ENCODE peak calls at places on chromosomes 11 and 22, in eight cellular contexts. Y is IMR-90; A is upper lobe of left lung; O is adrenal gland; F is left ventricle myocardium inferior; N is lung; X is CD8-positive, alpha-beta memory T cell; R is HCT116. S is an unnamed sample. For H3K27me3 and H3K4me1, the result is how much of the 10 kb centered on the place peaks cover.

GRCh38 chr22:26568207-26568706 is 21.7 kb downstream of the TPST2 start:
- DNase-seq in Y (peak), F (no peak), A (no peak), X (no peak), R (no peak), O (no peak), N (no peak), S (no peak)

GRCh38 chr11:133898031-133898769 is 52.9 kb upstream of the SPATA19 start:
- DNase-seq in O (no peak), N (no peak), F (no peak), X (no peak), R (no peak), A (no peak), Y (no peak), S (no peak)

GRCh38 chr11:121250843-121251242 is 41.7 kb upstream of the SC5D start:
- DNase-seq in F (no peak), X (no peak), O (no peak), R (no peak), Y (no peak), N (no peak), A (no peak), S (peak)

GRCh38 chr11:15327786-15328231 is 213.1 kb downstream of the INSC start:
- DNase-seq in X (no peak), Y (peak), A (no peak), N (peak), F (peak), R (peak), O (peak), S (peak)

GRCh38 chr11:126512741-126513715 is 157.5 kb downstream of the ST3GAL4 start:
- DNase-seq in Y (no peak), F (no peak), R (no peak), O (no peak), A (no peak), X (no peak), N (no peak), S (no peak)

GRCh38 chr11:83689062-83689461 is 402.9 kb upstream of the CCDC90B start:
- DNase-seq in O (no peak), A (no peak), F (no peak), Y (no peak), N (no peak), R (no peak), X (no peak), S (no peak)

GRCh38 chr11:69922015-69922595 is 102.9 kb upstream of the FGF3 start:
- DNase-seq in X (no peak), F (no peak), N (no peak), R (no peak), O (no peak), A (peak), Y (no peak), S (no peak)

GRCh38 chr22:30234786-30235470 is 11.6 kb downstream of the LIF start:
- DNase-seq in O (peak), A (no peak), Y (peak), X (no peak), N (peak), R (no peak), F (no peak), S (no peak)

GRCh38 chr11:20158597-20159257 is 1.5 kb downstream of the DBX1 start:
- DNase-seq in X (no peak), O (peak), N (peak), Y (peak), F (peak), A (peak), R (no peak), S (peak)

GRCh38 chr11:71447791-71448256 is 369 bp downstream of the DHCR7 start:
- DNase-seq in A (peak), Y (no peak), R (no peak), F (no peak), N (peak), X (peak), O (peak), S (peak)

GRCh38 chr22:50583294-50583865 is 731 bp upstream of the CHKB start:
- DNase-seq in R (no peak), O (no peak), Y (no peak), N (no peak), F (no peak), A (no peak), X (no peak), S (no peak)

GRCh38 chr11:112366777-112367176 is 106.1 kb upstream of the PLET1 start:
- DNase-seq in O (no peak), N (no peak), A (no peak), F (no peak), X (no peak), Y (peak), R (no peak), S (no peak)

GRCh38 chr22:27397948-27398330 is 403.6 kb downstream of the MN1 start:
- DNase-seq in Y (peak), X (no peak), F (peak), O (peak), A (no peak), N (peak), R (no peak), S (no peak)

GRCh38 chr22:21735198-21736083 is at the start of gene YPEL1:
- DNase-seq in X (peak), F (peak), O (peak), Y (peak), R (peak), N (peak), A (peak), S (peak)
- H3K27ac ChIP-seq in X (peak), F (peak), O (peak), Y (no peak), R (no peak), N (peak), A (peak), S (no peak)

GRCh38 chr11:67022341-67022933 is 497 bp upstream of the SYT12 start:
- DNase-seq in A (peak), Y (peak), F (no peak), O (peak), N (no peak), R (peak), X (no peak), S (peak)
- H3K27me3 ChIP-seq in A (under half), Y (under half), F (under half), O (under half), N (under half), R (under half), X (under half), S (under half)

DNA sequence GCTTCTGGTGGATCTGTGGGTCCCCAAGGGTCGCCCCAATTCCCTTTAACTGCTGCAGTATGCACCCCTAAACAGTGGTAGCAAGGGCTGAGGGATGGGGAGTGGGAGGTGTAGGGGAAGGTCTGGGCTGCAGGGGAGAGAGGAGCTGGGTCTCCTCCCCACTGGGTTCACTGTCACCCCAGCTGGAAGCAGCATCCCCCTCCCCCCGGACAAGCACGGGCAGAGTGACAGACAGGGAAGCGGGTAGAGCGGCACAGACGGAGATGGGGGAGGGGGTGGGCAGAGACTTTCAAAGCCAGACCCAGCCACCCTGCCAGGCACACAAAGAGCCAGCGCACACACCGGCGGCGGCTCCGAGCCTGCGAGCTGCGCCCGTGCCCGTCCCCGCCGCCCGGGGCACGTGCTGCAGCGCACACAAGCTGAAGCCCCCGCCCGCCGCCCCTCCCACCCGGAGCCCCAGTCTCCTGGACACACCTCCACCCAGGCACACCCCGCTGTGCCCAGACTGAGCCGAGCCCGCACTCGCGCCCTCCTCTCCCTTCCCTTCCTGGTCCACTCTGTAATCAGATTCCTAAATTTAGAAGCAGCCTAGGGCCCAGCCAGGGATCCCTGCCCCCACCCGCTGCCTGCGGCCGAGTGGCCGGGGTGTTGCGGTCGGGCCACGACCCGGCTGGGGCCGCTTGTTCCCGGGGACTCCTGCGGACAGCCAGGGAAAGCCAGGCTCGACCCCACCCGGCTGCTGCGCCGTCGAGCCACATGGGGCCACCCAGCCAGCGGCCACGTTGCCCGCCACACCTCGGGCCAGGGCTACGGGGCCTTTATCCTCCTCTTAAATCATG is 940 bp upstream of the RCOR2 start:
- DNase-seq in A (peak), Y (no peak), N (no peak), X (peak), O (peak), R (peak), F (peak), S (peak)
- H3K4me1 ChIP-seq in A (half or more), Y (under half), N (under half), X (under half), O (under half), R (under half), F (half or more), S (under half)

GRCh38 chr11:117091753-117092477 is 6.3 kb downstream of the SIK3 start:
- DNase-seq in X (no peak), Y (no peak), A (no peak), R (no peak), O (no peak), N (no peak), F (no peak), S (no peak)

GRCh38 chr11:117090111-117090706 is 8.0 kb downstream of the SIK3 start:
- DNase-seq in Y (no peak), A (no peak), X (no peak), O (no peak), F (no peak), N (no peak), R (peak), S (no peak)

GRCh38 chr11:117092951-117093590 is 5.2 kb downstream of the SIK3 start:
- DNase-seq in R (no peak), X (no peak), F (no peak), Y (no peak), O (no peak), A (no peak), N (no peak), S (no peak)

GRCh38 chr11:117087446-117087845 is 10.8 kb downstream of the SIK3 start:
- DNase-seq in O (no peak), X (no peak), Y (no peak), R (no peak), N (no peak), A (no peak), F (no peak), S (no peak)

DNA sequence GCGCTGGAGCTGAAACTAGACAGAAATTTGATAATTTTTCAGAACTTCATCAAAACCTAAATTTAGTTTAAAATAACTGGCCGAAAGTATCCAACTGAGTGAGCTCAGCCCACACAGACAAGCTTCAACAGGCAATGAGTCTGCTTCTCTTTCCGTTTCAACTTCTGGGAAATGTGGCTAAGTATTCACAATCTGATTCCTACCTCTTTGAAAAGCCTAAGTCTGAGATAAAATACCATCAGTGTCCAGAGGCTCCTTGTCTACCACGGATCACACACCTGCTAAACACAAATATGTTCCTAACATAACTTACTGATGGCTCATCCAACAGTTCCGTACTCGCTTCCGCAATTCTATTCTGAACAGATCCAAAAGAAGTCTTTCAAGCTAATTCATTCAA is 8.5 kb downstream of the SIK3 start:
- DNase-seq in N (no peak), Y (no peak), X (no peak), O (no peak), F (no peak), A (no peak), R (peak), S (no peak)
- H3K27ac ChIP-seq in N (no peak), Y (no peak), X (no peak), O (no peak), F (no peak), A (no peak), R (peak), S (no peak)

GRCh38 chr11:282630-283360 is 4.6 kb downstream of the NLRP6 start:
- DNase-seq in A (no peak), Y (no peak), R (no peak), N (no peak), X (no peak), O (no peak), F (no peak), S (peak)
- H3K27me3 ChIP-seq in A (under half), Y (half or more), R (under half), N (under half), X (under half), O (under half), F (half or more), S (under half)

GRCh38 chr11:46661836-46662235 is 38.6 kb downstream of the ARHGAP1 start:
- DNase-seq in O (no peak), F (no peak), A (no peak), N (no peak), Y (no peak), X (no peak), R (no peak), S (no peak)

GRCh38 chr11:46664612-46665011 is 35.8 kb downstream of the ARHGAP1 start:
- DNase-seq in O (no peak), N (no peak), A (no peak), Y (no peak), F (no peak), R (no peak), X (no peak), S (no peak)

GRCh38 chr11:46666516-46666915 is 33.9 kb downstream of the ARHGAP1 start:
- DNase-seq in Y (no peak), R (no peak), F (peak), O (peak), N (no peak), A (no peak), X (no peak), S (no peak)

GRCh38 chr11:46665356-46665755 is 35.1 kb downstream of the ARHGAP1 start:
- DNase-seq in Y (no peak), F (no peak), N (no peak), O (no peak), X (no peak), A (no peak), R (no peak), S (no peak)

DNA sequence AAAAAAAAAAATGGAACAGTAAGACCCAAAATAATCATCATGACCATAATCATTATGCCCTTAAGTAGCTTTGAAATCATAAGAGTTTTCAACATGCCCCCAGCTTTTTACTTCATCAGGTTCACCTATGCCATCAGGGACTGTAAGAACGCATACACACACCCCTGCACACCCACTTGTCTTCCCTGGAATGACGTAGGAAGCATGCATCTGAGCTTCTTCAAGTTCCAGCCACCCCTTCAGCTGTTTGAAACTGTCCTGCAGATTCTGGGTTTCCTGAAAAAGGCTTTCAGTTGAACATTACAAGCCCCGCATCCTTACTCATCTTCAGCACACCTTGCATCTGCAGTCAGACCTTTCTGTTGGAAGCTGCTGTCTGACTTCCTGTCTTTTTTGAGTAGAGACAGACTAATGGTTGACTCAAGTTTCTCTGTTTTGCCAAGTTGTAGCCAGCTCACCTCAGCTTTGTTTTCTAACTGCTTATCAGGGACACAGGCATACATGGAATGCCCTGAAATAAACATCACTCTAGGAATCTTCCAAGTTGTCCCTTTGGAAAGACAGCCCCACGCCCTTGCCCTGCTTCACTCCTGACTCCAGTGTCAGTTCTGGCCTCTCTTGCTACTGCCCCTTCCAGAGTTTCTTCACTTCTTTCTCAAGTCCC is 37.0 kb downstream of the ARHGAP1 start:
- DNase-seq in F (no peak), Y (peak), X (no peak), O (no peak), N (no peak), R (no peak), A (no peak), S (no peak)
- H3K4me1 ChIP-seq in F (half or more), Y (under half), X (under half), O (under half), N (under half), R (under half), A (under half), S (under half)

DNA sequence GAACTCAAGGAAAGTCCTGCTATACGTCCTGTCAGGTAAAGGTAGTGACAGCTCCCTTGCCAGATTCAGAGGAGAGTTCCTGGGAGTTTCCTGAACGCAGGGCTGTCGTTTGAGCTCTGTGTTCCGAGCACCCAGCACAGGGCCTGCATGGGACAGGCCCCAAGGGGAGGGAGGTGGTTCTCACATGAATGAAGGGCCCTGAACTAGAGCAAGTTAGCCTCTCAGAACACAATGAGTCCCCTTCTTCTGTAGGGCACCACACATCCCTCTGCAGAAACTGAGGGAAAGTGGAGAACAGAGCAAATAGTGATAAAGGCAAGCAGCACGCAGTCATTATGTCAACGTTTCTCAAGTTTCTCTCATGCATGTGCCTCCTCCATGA is 35.3 kb downstream of the NEU3 start:
- DNase-seq in R (no peak), F (no peak), X (no peak), A (no peak), O (no peak), N (no peak), Y (no peak), S (no peak)
- H3K27ac ChIP-seq in R (no peak), F (peak), X (no peak), A (no peak), O (peak), N (no peak), Y (no peak), S (no peak)

GRCh38 chr22:37708580-37709444 is 12.0 kb downstream of the TRIOBP start:
- DNase-seq in N (no peak), F (peak), O (peak), R (no peak), Y (no peak), X (no peak), A (peak), S (no peak)

GRCh38 chr22:37705205-37705604 is 8.4 kb downstream of the TRIOBP start:
- DNase-seq in F (no peak), O (no peak), A (no peak), N (no peak), Y (no peak), X (no peak), R (no peak), S (no peak)

GRCh38 chr22:37701121-37701786 is 4.4 kb downstream of the TRIOBP start:
- DNase-seq in F (no peak), Y (peak), N (no peak), R (no peak), O (no peak), X (no peak), A (no peak), S (no peak)

GRCh38 chr22:37704645-37705044 is 7.8 kb downstream of the TRIOBP start:
- DNase-seq in X (no peak), A (no peak), N (no peak), O (no peak), Y (no peak), F (no peak), R (no peak), S (no peak)

DNA sequence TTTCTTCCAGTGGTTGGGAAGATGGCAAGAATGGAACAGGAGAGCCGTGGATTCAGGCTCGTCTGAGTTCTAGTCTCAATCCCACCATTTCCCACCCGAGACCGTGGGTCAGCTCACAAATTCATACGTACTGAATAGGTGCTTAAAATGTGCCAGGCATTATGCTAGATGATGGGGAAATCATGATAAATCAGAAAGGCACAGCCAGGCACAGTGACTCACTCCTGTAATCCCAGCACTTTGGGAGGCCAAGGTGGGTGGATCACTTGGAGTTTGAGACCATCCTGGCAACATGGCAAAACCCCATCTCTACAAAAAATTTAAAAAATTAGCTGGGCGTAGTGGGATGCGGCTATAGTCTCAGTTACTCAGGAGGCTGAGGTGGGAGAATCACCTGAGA is 7.1 kb downstream of the TRIOBP start:
- DNase-seq in O (no peak), R (no peak), A (no peak), N (no peak), F (no peak), X (no peak), Y (peak), S (no peak)
- H3K27me3 ChIP-seq in O (under half), R (under half), A (under half), N (under half), F (under half), X (under half), Y (under half), S (under half)

GRCh38 chr22:19884954-19885751 is 30.5 kb upstream of the GNB1L start:
- DNase-seq in R (no peak), F (peak), N (no peak), Y (no peak), A (peak), O (no peak), X (no peak), S (no peak)
- H3K4me1 ChIP-seq in R (under half), F (under half), N (under half), Y (under half), A (under half), O (under half), X (half or more), S (under half)

GRCh38 chr11:110279881-110280280 is 16.5 kb downstream of the RDX start:
- DNase-seq in Y (no peak), O (no peak), N (no peak), F (no peak), A (no peak), R (no peak), X (no peak), S (no peak)

GRCh38 chr11:110287537-110287936 is 8.9 kb downstream of the RDX start:
- DNase-seq in R (no peak), O (no peak), N (no peak), X (no peak), F (no peak), Y (no peak), A (no peak), S (no peak)

GRCh38 chr11:110286298-110287040 is 9.9 kb downstream of the RDX start:
- DNase-seq in X (no peak), O (no peak), F (no peak), Y (no peak), R (no peak), N (no peak), A (no peak), S (no peak)

GRCh38 chr11:110289472-110289871 is 6.9 kb downstream of the RDX start:
- DNase-seq in Y (no peak), N (no peak), O (peak), F (no peak), A (no peak), X (no peak), R (no peak), S (no peak)

DNA sequence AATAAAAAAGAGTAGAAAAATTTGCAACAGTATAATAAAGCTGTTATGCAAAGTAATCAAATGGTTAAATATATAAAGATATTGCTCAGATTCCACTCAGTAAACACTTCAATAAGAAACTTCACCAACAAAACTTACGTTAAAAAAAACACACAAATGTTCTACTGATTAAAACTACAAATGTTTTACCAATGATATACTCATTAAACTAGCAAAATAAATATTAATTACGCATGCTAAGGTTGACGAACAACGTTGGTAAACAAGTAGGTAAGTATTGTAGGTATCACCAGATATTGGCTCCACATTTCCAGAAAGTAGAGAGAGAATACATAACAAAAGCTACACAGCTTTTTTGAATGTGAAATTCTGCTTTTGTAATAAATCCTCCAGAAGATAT is 12.6 kb downstream of the RDX start:
- DNase-seq in F (no peak), A (no peak), X (no peak), N (no peak), Y (no peak), R (no peak), O (no peak), S (no peak)
- H3K27ac ChIP-seq in F (no peak), A (no peak), X (no peak), N (no peak), Y (no peak), R (no peak), O (no peak), S (no peak)

S was measured in small intestine.